ENCODE peak calls at places on chromosomes 6 and 20, in ten cellular contexts. One of them, this sample, is unnamed.

GRCh38 chr6:17984399-17984798 is 3.0 kb downstream of the KIF13A start:
- DNase-seq in RCC 7860: no peak
- DNase-seq in activated T-cell treated with anti-CD3 and anti-CD28 coated beads for 1 hour: no peak
- DNase-seq in amygdala: no peak
- DNase-seq in iPS-NIHi11: no peak
- DNase-seq in AG04450: no peak
- DNase-seq in GM13976: no peak
- DNase-seq in Ammon's horn: no peak
- DNase-seq in NCI-H524 treated with DMSO at 0.1 percent for 48 hours: no peak
- DNase-seq in NCI-H748 treated with DMSO at 0.1 percent for 48 hours: no peak
- DNase-seq in this sample: no peak

GRCh38 chr20:18166241-18166881 is 28.7 kb downstream of the KAT14 start:
- DNase-seq in NCI-H748 treated with DMSO at 0.1 percent for 48 hours: no peak
- DNase-seq in RCC 7860: no peak
- DNase-seq in amygdala: no peak
- DNase-seq in iPS-NIHi11: no peak
- DNase-seq in AG04450: no peak
- DNase-seq in Ammon's horn: no peak
- DNase-seq in NCI-H524 treated with DMSO at 0.1 percent for 48 hours: no peak
- DNase-seq in activated T-cell treated with anti-CD3 and anti-CD28 coated beads for 1 hour: no peak
- DNase-seq in GM13976: no peak
- DNase-seq in this sample: no peak

GRCh38 chr6:22350109-22350508 is 53.3 kb upstream of the PRL start:
- DNase-seq in RCC 7860: no peak
- DNase-seq in GM13976: no peak
- DNase-seq in Ammon's horn: no peak
- DNase-seq in activated T-cell treated with anti-CD3 and anti-CD28 coated beads for 1 hour: no peak
- DNase-seq in NCI-H524 treated with DMSO at 0.1 percent for 48 hours: no peak
- DNase-seq in AG04450: no peak
- DNase-seq in NCI-H748 treated with DMSO at 0.1 percent for 48 hours: peak; percentile 88
- DNase-seq in amygdala: no peak
- DNase-seq in iPS-NIHi11: no peak
- DNase-seq in this sample: peak; percentile 39

GRCh38 chr20:45248609-45249008 is 5.8 kb downstream of the SLPI start:
- DNase-seq in amygdala: no peak
- DNase-seq in RCC 7860: no peak
- DNase-seq in activated T-cell treated with anti-CD3 and anti-CD28 coated beads for 1 hour: no peak
- DNase-seq in NCI-H524 treated with DMSO at 0.1 percent for 48 hours: no peak
- DNase-seq in GM13976: no peak
- DNase-seq in iPS-NIHi11: no peak
- DNase-seq in NCI-H748 treated with DMSO at 0.1 percent for 48 hours: no peak
- DNase-seq in AG04450: no peak
- DNase-seq in Ammon's horn: no peak
- DNase-seq in this sample: no peak

GRCh38 chr6:142874676-142875075 is 70.3 kb downstream of the HIVEP2 start:
- DNase-seq in activated T-cell treated with anti-CD3 and anti-CD28 coated beads for 1 hour: no peak
- DNase-seq in AG04450: no peak
- DNase-seq in GM13976: no peak
- DNase-seq in RCC 7860: peak; percentile 77
- DNase-seq in amygdala: no peak
- DNase-seq in NCI-H524 treated with DMSO at 0.1 percent for 48 hours: no peak
- DNase-seq in iPS-NIHi11: no peak
- DNase-seq in Ammon's horn: no peak
- DNase-seq in NCI-H748 treated with DMSO at 0.1 percent for 48 hours: no peak
- DNase-seq in this sample: no peak

GRCh38 chr6:106501836-106502447 is 127.4 kb downstream of the RTN4IP1 start:
- DNase-seq in RCC 7860: no peak
- DNase-seq in activated T-cell treated with anti-CD3 and anti-CD28 coated beads for 1 hour: no peak
- DNase-seq in iPS-NIHi11: no peak
- DNase-seq in GM13976: no peak
- DNase-seq in NCI-H748 treated with DMSO at 0.1 percent for 48 hours: no peak
- DNase-seq in AG04450: no peak
- DNase-seq in NCI-H524 treated with DMSO at 0.1 percent for 48 hours: no peak
- DNase-seq in amygdala: no peak
- DNase-seq in Ammon's horn: no peak
- DNase-seq in this sample: no peak

GRCh38 chr6:56933650-56934049 is 21.3 kb upstream of the BEND6 start:
- DNase-seq in amygdala: no peak
- DNase-seq in Ammon's horn: no peak
- DNase-seq in AG04450: no peak
- DNase-seq in NCI-H524 treated with DMSO at 0.1 percent for 48 hours: no peak
- DNase-seq in GM13976: no peak
- DNase-seq in NCI-H748 treated with DMSO at 0.1 percent for 48 hours: no peak
- DNase-seq in iPS-NIHi11: no peak
- DNase-seq in RCC 7860: no peak
- DNase-seq in activated T-cell treated with anti-CD3 and anti-CD28 coated beads for 1 hour: no peak
- DNase-seq in this sample: no peak

GRCh38 chr6:169005141-169005540 is 248.5 kb downstream of the THBS2 start:
- DNase-seq in RCC 7860: no peak
- DNase-seq in AG04450: no peak
- DNase-seq in activated T-cell treated with anti-CD3 and anti-CD28 coated beads for 1 hour: no peak
- DNase-seq in NCI-H524 treated with DMSO at 0.1 percent for 48 hours: no peak
- DNase-seq in Ammon's horn: no peak
- DNase-seq in GM13976: no peak
- DNase-seq in amygdala: no peak
- DNase-seq in NCI-H748 treated with DMSO at 0.1 percent for 48 hours: no peak
- DNase-seq in iPS-NIHi11: no peak
- DNase-seq in this sample: no peak

GRCh38 chr6:128112494-128112893 is 211.6 kb upstream of the THEMIS start:
- DNase-seq in iPS-NIHi11: no peak
- DNase-seq in NCI-H524 treated with DMSO at 0.1 percent for 48 hours: no peak
- DNase-seq in amygdala: no peak
- DNase-seq in RCC 7860: no peak
- DNase-seq in activated T-cell treated with anti-CD3 and anti-CD28 coated beads for 1 hour: no peak
- DNase-seq in GM13976: no peak
- DNase-seq in AG04450: no peak
- DNase-seq in NCI-H748 treated with DMSO at 0.1 percent for 48 hours: peak; percentile 31
- DNase-seq in Ammon's horn: no peak
- DNase-seq in this sample: no peak

GRCh38 chr6:107062691-107063090 is 34.7 kb downstream of the MTRES1 start:
- DNase-seq in amygdala: no peak
- DNase-seq in Ammon's horn: no peak
- DNase-seq in AG04450: no peak
- DNase-seq in NCI-H524 treated with DMSO at 0.1 percent for 48 hours: no peak
- DNase-seq in RCC 7860: no peak
- DNase-seq in activated T-cell treated with anti-CD3 and anti-CD28 coated beads for 1 hour: no peak
- DNase-seq in iPS-NIHi11: no peak
- DNase-seq in NCI-H748 treated with DMSO at 0.1 percent for 48 hours: no peak
- DNase-seq in GM13976: no peak
- DNase-seq in this sample: no peak

GRCh38 chr6:105600342-105601293 is 197.7 kb upstream of the PREP start:
- DNase-seq in activated T-cell treated with anti-CD3 and anti-CD28 coated beads for 1 hour: no peak
- DNase-seq in AG04450: peak; percentile 44
- DNase-seq in NCI-H748 treated with DMSO at 0.1 percent for 48 hours: no peak
- DNase-seq in GM13976: no peak
- DNase-seq in NCI-H524 treated with DMSO at 0.1 percent for 48 hours: no peak
- DNase-seq in RCC 7860: no peak
- DNase-seq in iPS-NIHi11: no peak
- DNase-seq in Ammon's horn: no peak
- DNase-seq in amygdala: no peak
- DNase-seq in this sample: no peak

GRCh38 chr6:125747589-125748533 is 1.6 kb upstream of the HEY2 start:
- DNase-seq in amygdala: peak; percentile 28
- DNase-seq in GM13976: peak; percentile 42
- DNase-seq in iPS-NIHi11: peak; percentile 44
- DNase-seq in Ammon's horn: peak; percentile 39
- DNase-seq in NCI-H524 treated with DMSO at 0.1 percent for 48 hours: no peak
- DNase-seq in activated T-cell treated with anti-CD3 and anti-CD28 coated beads for 1 hour: no peak
- DNase-seq in RCC 7860: no peak
- DNase-seq in NCI-H748 treated with DMSO at 0.1 percent for 48 hours: peak; percentile 57
- DNase-seq in AG04450: no peak
- DNase-seq in this sample: no peak

GRCh38 chr6:107689881-107690545 is 134.1 kb downstream of the SCML4 start:
- DNase-seq in RCC 7860: no peak
- DNase-seq in activated T-cell treated with anti-CD3 and anti-CD28 coated beads for 1 hour: no peak
- DNase-seq in GM13976: no peak
- DNase-seq in NCI-H524 treated with DMSO at 0.1 percent for 48 hours: no peak
- DNase-seq in iPS-NIHi11: no peak
- DNase-seq in amygdala: no peak
- DNase-seq in AG04450: no peak
- DNase-seq in NCI-H748 treated with DMSO at 0.1 percent for 48 hours: no peak
- DNase-seq in Ammon's horn: no peak
- DNase-seq in this sample: no peak

This sample was measured in NCI-H1092 treated with DMSO at 0.1 percent for 48 hours.